ENCODE peak calls at places on chromosomes 1 and 21, in nine cellular contexts. I, U, N, W, J, M, L, D and S are unnamed samples.
A peak's percentile ranks its signal among the peaks of the same experiment; 100 is the strongest.

GRCh38 chr1:203320546-203321272 is 15.4 kb downstream of the BTG2 start:
- DNase-seq in I (no peak), U (no peak), N (peak; percentile 92), W (no peak), J (no peak), M (no peak), L (no peak), D (peak; percentile 63), S (peak; percentile 48)

GRCh38 chr1:54549181-54549924 is 1.3 kb downstream of the ACOT11 start:
- DNase-seq in I (peak; percentile 31), U (no peak), N (no peak), W (peak; percentile 30), J (no peak), M (no peak), L (no peak), D (no peak), S (no peak)

GRCh38 chr1:29171089-29171488 is 10.6 kb downstream of the SRSF4 start:
- DNase-seq in I (no peak), U (no peak), N (peak; percentile 40), W (no peak), J (no peak), M (no peak), L (no peak), D (no peak), S (no peak)

GRCh38 chr1:150686275-150686674 is 10.7 kb downstream of the GOLPH3L start:
- DNase-seq in I (no peak), U (no peak), N (no peak), W (no peak), J (no peak), M (no peak), L (no peak), D (no peak), S (no peak)

GRCh38 chr1:207298666-207299065 is 22.8 kb upstream of the CD55 start:
- DNase-seq in I (no peak), U (peak; percentile 79), N (no peak), W (no peak), J (no peak), M (no peak), L (no peak), D (peak; percentile 36), S (no peak)

GRCh38 chr1:225710804-225711203 is 57.9 kb upstream of the ENAH start:
- DNase-seq in I (no peak), U (no peak), N (peak; percentile 67), W (no peak), J (no peak), M (no peak), L (no peak), D (peak; percentile 22), S (no peak)

GRCh38 chr1:43799656-43800629 is 92.6 kb downstream of the ST3GAL3 start:
- DNase-seq in I (no peak), U (no peak), N (no peak), W (no peak), J (no peak), M (no peak), L (no peak), D (peak; percentile 95), S (no peak)

GRCh38 chr1:118948351-118948750 is 39.8 kb downstream of the TBX15 start:
- DNase-seq in I (no peak), U (no peak), N (no peak), W (no peak), J (no peak), M (no peak), L (no peak), D (no peak), S (no peak)

GRCh38 chr1:108716437-108717230 is 3.9 kb downstream of the FNDC7 start:
- DNase-seq in I (no peak), U (no peak), N (no peak), W (no peak), J (no peak), M (no peak), L (no peak), D (peak; percentile 60), S (no peak)

GRCh38 chr1:229759037-229759435 is 133.0 kb downstream of the URB2 start:
- DNase-seq in I (no peak), U (no peak), N (no peak), W (no peak), J (no peak), M (no peak), L (no peak), D (peak; percentile 45), S (no peak)

GRCh38 chr21:17667256-17667655 is 54.6 kb upstream of the BTG3 start:
- DNase-seq in I (no peak), U (no peak), N (no peak), W (no peak), J (no peak), M (no peak), L (no peak), D (no peak), S (no peak)

GRCh38 chr1:97017895-97018294 is 296.3 kb downstream of the PTBP2 start:
- DNase-seq in I (no peak), U (no peak), N (peak; percentile 78), W (no peak), J (no peak), M (no peak), L (peak; percentile 55), D (no peak), S (no peak)

GRCh38 chr1:172487550-172487949 is 43.7 kb upstream of the PIGC start:
- DNase-seq in I (no peak), U (no peak), N (no peak), W (no peak), J (no peak), M (no peak), L (no peak), D (no peak), S (no peak)

GRCh38 chr1:61107638-61108037 is 25.3 kb downstream of the NFIA start:
- DNase-seq in I (no peak), U (no peak), N (no peak), W (no peak), J (no peak), M (no peak), L (no peak), D (no peak), S (no peak)

GRCh38 chr1:57674803-57675202 is 250.9 kb upstream of the DAB1 start:
- DNase-seq in I (no peak), U (no peak), N (no peak), W (no peak), J (no peak), M (no peak), L (no peak), D (no peak), S (no peak)

GRCh38 chr1:57672741-57673140 is 248.9 kb upstream of the DAB1 start:
- DNase-seq in I (no peak), U (no peak), N (no peak), W (no peak), J (no peak), M (no peak), L (no peak), D (no peak), S (no peak)

GRCh38 chr1:57671750-57672149 is 247.9 kb upstream of the DAB1 start:
- DNase-seq in I (no peak), U (no peak), N (no peak), W (no peak), J (no peak), M (no peak), L (no peak), D (no peak), S (no peak)
- H3K9me3 ChIP-seq in I (no peaks in the 10 kb centered on the region), U (no peaks in the 10 kb centered on the region), N (no peaks in the 10 kb centered on the region), W (no peaks in the 10 kb centered on the region), J (no peaks in the 10 kb centered on the region), M (no peaks in the 10 kb centered on the region), L (no peaks in the 10 kb centered on the region), D (no peaks in the 10 kb centered on the region), S (no peaks in the 10 kb centered on the region)

GRCh38 chr1:8821084-8821483 is 3.6 kb upstream of the RERE start:
- DNase-seq in I (no peak), U (no peak), N (peak; percentile 64), W (no peak), J (no peak), M (no peak), L (no peak), D (no peak), S (no peak)

GRCh38 chr1:8831329-8831728 is 13.9 kb upstream of the RERE start:
- DNase-seq in I (no peak), U (no peak), N (peak; percentile 58), W (no peak), J (no peak), M (no peak), L (no peak), D (no peak), S (no peak)

GRCh38 chr1:8822383-8823294 is 5.2 kb upstream of the RERE start:
- DNase-seq in I (no peak), U (peak; percentile 72), N (peak; percentile 54), W (no peak), J (peak; percentile 43), M (no peak), L (no peak), D (peak; percentile 89), S (no peak)

GRCh38 chr1:8823295-8823664 is 5.8 kb upstream of the RERE start:
- DNase-seq in I (no peak), U (no peak), N (no peak), W (no peak), J (no peak), M (no peak), L (no peak), D (no peak), S (no peak)

DNA sequence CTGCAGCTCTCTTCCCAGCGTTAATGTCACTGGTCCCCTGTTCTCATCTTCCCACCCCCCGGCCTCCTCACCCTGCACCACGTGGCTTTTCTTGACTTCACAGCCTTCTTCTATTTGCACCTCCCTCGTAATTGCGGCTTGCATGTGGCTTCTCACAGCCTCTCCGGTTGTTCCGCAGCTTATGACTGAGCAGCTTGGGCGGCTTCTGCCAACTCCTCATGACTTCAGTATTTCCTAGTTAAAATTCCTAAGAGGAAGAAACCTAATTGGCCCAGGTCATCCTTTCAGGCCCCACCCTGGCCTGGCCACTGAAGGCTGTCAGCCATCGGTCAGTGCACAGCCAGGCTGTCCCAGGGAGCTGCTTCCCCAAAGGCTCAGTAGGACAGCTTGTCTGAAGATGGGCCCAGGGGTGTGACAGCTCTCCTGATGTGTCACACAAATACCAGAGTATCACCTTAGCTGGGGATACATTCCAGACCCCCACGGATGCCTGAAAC is 8.6 kb upstream of the RERE start:
- DNase-seq in I (no peak), U (no peak), N (peak; percentile 68), W (no peak), J (no peak), M (no peak), L (no peak), D (peak; percentile 63), S (no peak)
- H3K9me3 ChIP-seq in I (no peaks in the 10 kb centered on the region), U (no peaks in the 10 kb centered on the region), N (no peaks in the 10 kb centered on the region), W (no peaks in the 10 kb centered on the region), J (no peaks in the 10 kb centered on the region), M (no peaks in the 10 kb centered on the region), L (no peaks in the 10 kb centered on the region), D (no peaks in the 10 kb centered on the region), S (no peaks in the 10 kb centered on the region)

DNA sequence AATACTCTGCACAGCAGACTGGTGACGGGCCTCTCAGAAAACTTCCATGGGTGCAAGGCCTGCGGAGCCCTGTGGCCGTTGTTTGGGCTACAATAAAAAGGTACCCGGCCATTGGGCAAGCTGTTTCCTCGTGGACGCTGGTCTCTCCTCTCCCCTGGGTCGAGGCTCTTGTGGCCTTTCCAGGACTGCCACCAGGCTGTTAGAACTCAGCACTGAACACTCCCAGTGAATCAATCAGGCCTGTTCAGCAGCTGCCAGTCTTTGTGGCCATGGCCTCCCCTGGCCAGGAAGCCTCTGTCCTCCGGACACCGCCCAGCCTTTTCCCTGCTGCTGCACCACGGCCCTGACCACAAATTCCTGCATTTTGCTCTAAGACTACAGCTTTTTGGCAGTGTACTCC is 33.0 kb upstream of the ACTRT2 start:
- DNase-seq in I (no peak), U (no peak), N (no peak), W (no peak), J (no peak), M (no peak), L (no peak), D (no peak), S (no peak)
- H3K9me3 ChIP-seq in I (no peaks in the 10 kb centered on the region), U (no peaks in the 10 kb centered on the region), N (peaks cover 64% of the 10 kb centered on the region), W (peaks cover 2% of the 10 kb centered on the region), J (no peaks in the 10 kb centered on the region), M (no peaks in the 10 kb centered on the region), L (no peaks in the 10 kb centered on the region), D (peaks cover 46% of the 10 kb centered on the region), S (no peaks in the 10 kb centered on the region)

GRCh38 chr21:10640446-10640845 is 119.1 kb downstream of the TPTE start:
- DNase-seq in I (no peak), U (no peak), N (no peak), W (no peak), J (no peak), M (no peak), L (no peak), D (no peak), S (no peak)
- H3K9me3 ChIP-seq in I (peaks cover 5% of the 10 kb centered on the region), U (peaks cover 4% of the 10 kb centered on the region), N (peaks cover 79% of the 10 kb centered on the region), W (peaks cover 35% of the 10 kb centered on the region), J (peaks cover 16% of the 10 kb centered on the region), M (no peaks in the 10 kb centered on the region), L (peaks cover 6% of the 10 kb centered on the region), D (peaks cover 33% of the 10 kb centered on the region), S (peaks cover 6% of the 10 kb centered on the region)